ENCODE peak calls at places on chromosomes 11 and 22, in four cellular contexts. E, M, R and G are unnamed samples.

GRCh38 chr22:44702479-44703219 is 645 bp downstream of the PRR5 start:
- DNase-seq in E (no peak), M (peak), R (no peak), G (peak)

GRCh38 chr22:27662359-27663030 is 139.1 kb downstream of the MN1 start:
- DNase-seq in E (no peak), M (no peak), R (no peak), G (no peak)

GRCh38 chr11:69297225-69297925 is 3.4 kb downstream of the MYEOV start:
- DNase-seq in E (peak), M (no peak), R (peak), G (no peak)

GRCh38 chr11:128484172-128484571 is 103.2 kb downstream of the ETS1 start:
- DNase-seq in E (no peak), M (peak), R (no peak), G (no peak)

GRCh38 chr11:102564110-102564509 is 33.6 kb upstream of the MMP7 start:
- DNase-seq in E (no peak), M (no peak), R (peak), G (no peak)

GRCh38 chr11:6554828-6555706 is 48.3 kb downstream of the RRP8 start:
- DNase-seq in E (no peak), M (no peak), R (no peak), G (no peak)

GRCh38 chr11:14288189-14288935 is 70.6 kb downstream of the RRAS2 start:
- DNase-seq in E (no peak), M (no peak), R (peak), G (no peak)

GRCh38 chr11:75140269-75141138 is 10.4 kb upstream of the SLCO2B1 start:
- DNase-seq in E (peak), M (peak), R (no peak), G (peak)

GRCh38 chr22:38411016-38411415 is 44.0 kb downstream of the KCNJ4 start:
- DNase-seq in E (no peak), M (no peak), R (no peak), G (no peak)

GRCh38 chr11:783581-784015 is 6.3 kb downstream of the CEND1 start:
- DNase-seq in E (no peak), M (peak), R (peak), G (peak)

GRCh38 chr22:45183974-45184373 is 20.2 kb downstream of the NUP50 start:
- DNase-seq in E (no peak), M (no peak), R (no peak), G (no peak)

GRCh38 chr11:95067828-95068244 is 1.1 kb downstream of the SRSF8 start:
- DNase-seq in E (no peak), M (no peak), R (no peak), G (no peak)

GRCh38 chr11:95078526-95078925 is 11.1 kb upstream of the ENDOD1 start:
- DNase-seq in E (no peak), M (no peak), R (no peak), G (no peak)

DNA sequence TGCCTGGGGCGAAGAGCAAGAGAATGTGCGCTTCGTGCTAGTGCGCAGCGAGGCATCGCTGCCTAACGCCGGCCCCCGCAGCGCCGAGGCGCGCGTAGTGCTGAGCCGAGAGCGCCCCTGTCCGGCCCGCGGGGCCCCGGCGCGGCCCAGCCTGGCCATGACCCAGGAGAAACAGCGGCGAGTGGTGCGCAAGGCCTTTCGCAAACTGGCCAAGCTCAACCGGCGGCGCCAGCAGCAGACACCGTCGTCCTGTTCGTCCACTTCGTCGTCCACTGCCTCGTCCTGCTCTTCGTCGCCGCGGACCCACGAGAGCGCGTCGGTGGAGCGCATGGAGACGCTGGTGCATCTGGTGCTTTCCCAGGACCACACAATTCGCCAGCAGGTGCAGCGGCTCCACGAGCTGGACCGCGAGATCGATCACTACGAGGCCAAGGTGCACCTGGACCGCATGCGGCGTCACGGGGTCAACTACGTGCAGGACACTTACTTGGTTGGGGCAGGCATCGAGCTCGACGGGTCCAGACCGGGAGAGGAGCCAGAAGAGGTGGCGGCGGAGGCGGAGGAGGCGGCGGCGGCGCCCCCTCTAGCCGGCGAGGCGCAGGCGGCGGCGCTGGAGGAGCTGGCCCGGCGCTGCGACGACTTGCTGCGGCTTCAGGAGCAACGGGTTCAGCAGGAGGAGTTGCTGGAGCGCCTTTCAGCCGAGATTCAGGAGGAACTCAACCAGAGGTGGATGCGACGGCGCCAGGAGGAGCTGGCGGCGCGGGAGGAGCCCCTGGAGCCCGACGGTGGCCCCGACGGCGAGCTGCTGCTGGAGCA is 1.0 kb downstream of the RASSF10 start:
- DNase-seq in E (no peak), M (peak), R (no peak), G (peak)
- TF ChIP-seq CTCF in E (no peak), M (no peak), R (no peak), G (no peak)

GRCh38 chr11:100827934-100828661 is 141.0 kb downstream of the ARHGAP42 start:
- DNase-seq in E (no peak), M (peak), R (peak), G (peak)
- TF ChIP-seq CTCF in E (no peak), M (peak), R (peak), G (peak)

DNA sequence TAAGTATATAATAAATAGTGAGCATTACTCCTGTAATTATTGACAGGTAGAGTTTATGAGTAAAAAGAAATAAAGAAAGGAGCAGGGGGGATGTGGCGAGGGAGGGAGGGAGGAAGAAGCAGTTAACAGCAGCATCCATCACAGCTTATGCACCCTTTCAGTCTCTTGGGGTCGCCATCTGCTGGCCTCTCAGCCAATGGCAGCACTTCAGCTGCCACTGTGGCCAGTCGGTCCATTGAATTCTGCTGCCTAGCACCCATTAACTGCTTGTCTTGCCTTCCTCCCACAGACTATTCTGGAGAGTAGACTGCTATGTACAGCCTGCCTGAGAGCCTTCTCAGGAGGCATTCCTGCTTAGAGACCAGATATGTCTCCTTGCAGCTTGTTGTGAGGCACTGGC is 388.3 kb downstream of the TENM4 start:
- DNase-seq in E (no peak), M (peak), R (no peak), G (no peak)
- TF ChIP-seq CTCF in E (no peak), M (peak), R (peak), G (peak)

GRCh38 chr22:19974233-19974861 is 32.7 kb upstream of the TXNRD2 start:
- DNase-seq in E (peak), M (peak), R (no peak), G (peak)
- TF ChIP-seq CTCF in E (no peak), M (no peak), R (no peak), G (no peak)

DNA sequence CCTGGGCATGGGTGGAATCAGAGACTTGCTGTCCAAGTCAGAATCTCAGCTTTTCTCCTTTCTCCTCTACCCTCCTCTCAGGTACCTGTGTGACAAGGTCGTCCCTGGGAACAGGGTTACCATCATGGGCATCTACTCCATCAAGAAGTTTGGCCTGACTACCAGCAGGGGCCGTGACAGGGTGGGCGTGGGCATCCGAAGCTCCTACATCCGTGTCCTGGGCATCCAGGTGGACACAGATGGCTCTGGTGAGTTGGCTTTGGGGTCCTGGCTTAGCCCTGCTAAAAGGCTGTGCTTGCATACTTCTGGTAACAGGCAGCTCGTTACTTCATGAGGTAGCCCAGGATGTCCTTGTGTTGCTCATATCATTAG is 10.7 kb downstream of the MCM5 start:
- DNase-seq in E (no peak), M (no peak), R (no peak), G (no peak)
- TF ChIP-seq CTCF in E (no peak), M (no peak), R (no peak), G (no peak)

DNA sequence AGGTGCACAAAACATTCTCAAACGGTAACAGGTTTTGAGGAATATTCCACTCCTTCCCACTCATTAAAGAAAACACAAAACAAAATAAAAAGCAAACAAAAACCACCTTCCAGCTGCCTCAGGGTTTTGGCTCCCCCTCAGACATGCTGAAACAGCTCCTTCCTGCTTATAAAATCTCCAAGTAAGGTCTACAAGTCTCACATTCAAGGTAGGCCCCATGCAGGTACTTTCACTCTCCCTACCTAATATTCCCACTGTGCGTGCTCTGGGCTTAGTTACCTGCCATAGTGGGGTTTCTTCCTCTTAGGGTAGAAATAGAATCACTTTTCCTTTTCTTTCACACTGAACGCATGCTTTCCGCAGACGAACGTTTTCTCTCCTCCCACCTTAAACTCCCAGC is 132.3 kb downstream of the RBFOX2 start:
- DNase-seq in E (no peak), M (no peak), R (no peak), G (no peak)
- TF ChIP-seq CTCF in E (no peak), M (no peak), R (no peak), G (no peak)

GRCh38 chr11:31997955-31998354 is 92.9 kb upstream of the RCN1 start:
- DNase-seq in E (no peak), M (no peak), R (no peak), G (no peak)
- TF ChIP-seq CTCF in E (no peak), M (peak), R (no peak), G (no peak)